ENCODE peak calls at places on chromosomes 7 and 10, in five cellular contexts. D is A549, W is breast epithelium, X is uterus, C is IMR-90. B is an unnamed sample.

GRCh38 chr10:119406888-119407777 is 135.4 kb downstream of the RGS10 start:
- DNase-seq in D (no peak), W (no peak), X (no peak), C (no peak), B (no peak)

GRCh38 chr10:15279236-15279635 is 91.9 kb downstream of the FAM171A1 start:
- DNase-seq in D (no peak), W (no peak), X (no peak), C (no peak), B (no peak)

GRCh38 chr10:12195281-12195602 is 449 bp downstream of the NUDT5 start:
- DNase-seq in D (no peak), W (no peak), X (no peak), C (no peak), B (no peak)

GRCh38 chr10:14688606-14689005 is 86.1 kb downstream of the FAM107B start:
- DNase-seq in D (no peak), W (no peak), X (no peak), C (peak; percentile 89), B (no peak)

GRCh38 chr10:36578306-36578705 is 547.1 kb upstream of the ANKRD30A start:
- DNase-seq in D (no peak), W (no peak), X (no peak), C (peak; percentile 88), B (no peak)

GRCh38 chr7:15848362-15848761 is 161.9 kb upstream of the MEOX2 start:
- DNase-seq in D (no peak), W (no peak), X (no peak), C (no peak), B (no peak)

GRCh38 chr7:83976302-83976701 is 218.3 kb downstream of the SEMA3A start:
- DNase-seq in D (peak; percentile 6), W (no peak), X (no peak), C (peak; percentile 44), B (no peak)

GRCh38 chr10:98030991-98031431 is 590 bp upstream of the CRTAC1 start:
- DNase-seq in D (no peak), W (no peak), X (no peak), C (no peak), B (no peak)

GRCh38 chr10:70885931-70886903 is 2.1 kb downstream of the PCBD1 start:
- DNase-seq in D (no peak), W (no peak), X (no peak), C (no peak), B (no peak)

GRCh38 chr10:35998036-35998435 is 355.9 kb upstream of the FZD8 start:
- DNase-seq in D (no peak), W (no peak), X (no peak), C (no peak), B (no peak)

GRCh38 chr7:84469034-84469433 is 274.4 kb upstream of the SEMA3A start:
- DNase-seq in D (no peak), W (no peak), X (no peak), C (peak; percentile 49), B (no peak)

GRCh38 chr7:29370531-29371314 is 176.1 kb downstream of the CHN2 start:
- DNase-seq in D (no peak), W (no peak), X (no peak), C (no peak), B (no peak)

GRCh38 chr7:5421626-5422323 is 1.9 kb downstream of the TNRC18 start:
- DNase-seq in D (peak; percentile 24), W (no peak), X (peak; percentile 67), C (peak; percentile 82), B (no peak)

GRCh38 chr7:22251284-22251683 is 105.7 kb downstream of the RAPGEF5 start:
- DNase-seq in D (no peak), W (no peak), X (no peak), C (no peak), B (no peak)

GRCh38 chr10:89793649-89794254 is 92.4 kb downstream of the KIF20B start:
- DNase-seq in D (peak; percentile 73), W (no peak), X (no peak), C (peak; percentile 74), B (no peak)

GRCh38 chr10:49633327-49634045 is 19.6 kb downstream of the CHAT start:
- DNase-seq in D (no peak), W (peak; percentile 24), X (no peak), C (no peak), B (no peak)

GRCh38 chr7:33395340-33395739 is 266.0 kb downstream of the BBS9 start:
- DNase-seq in D (no peak), W (no peak), X (no peak), C (peak; percentile 60), B (no peak)

GRCh38 chr7:49778731-49779270 is 5.4 kb downstream of the VWC2 start:
- DNase-seq in D (no peak), W (no peak), X (no peak), C (no peak), B (no peak)
- H3K4me3 ChIP-seq in D (no peak overlapping the region), W (no peak overlapping the region), X (no peak overlapping the region), C (no peak overlapping the region), B (no peak overlapping the region)

GRCh38 chr10:11170993-11171416 is 153.3 kb downstream of the CELF2 start:
- DNase-seq in D (no peak), W (no peak), X (no peak), C (no peak), B (no peak)
- TF ChIP-seq POLR2A in D (no peak), W (no peak), X (no peak), C (no peak), B (no peak)

GRCh38 chr10:124741281-124741921 is 2.8 kb downstream of the FAM53B start:
- DNase-seq in D (peak; percentile 87), W (no peak), X (peak; percentile 91), C (peak; percentile 64), B (no peak)
- H3K4me1 ChIP-seq in D (peaks cover 44% of the 10 kb centered on the region), W (peaks cover 48% of the 10 kb centered on the region), X (peaks cover 35% of the 10 kb centered on the region), C (peaks cover 18% of the 10 kb centered on the region), B (peaks cover 85% of the 10 kb centered on the region)

GRCh38 chr7:130142654-130143333 is 62.4 kb downstream of the TMEM209 start:
- DNase-seq in D (no peak), W (no peak), X (no peak), C (no peak), B (no peak)

GRCh38 chr7:130141858-130142653 is 63.1 kb downstream of the TMEM209 start:
- DNase-seq in D (no peak), W (no peak), X (no peak), C (no peak), B (no peak)

GRCh38 chr7:130140551-130141160 is 64.5 kb downstream of the TMEM209 start:
- DNase-seq in D (no peak), W (no peak), X (no peak), C (no peak), B (no peak)

GRCh38 chr7:130139193-130139950 is 65.8 kb downstream of the TMEM209 start:
- DNase-seq in D (no peak), W (no peak), X (no peak), C (no peak), B (no peak)

GRCh38 chr7:130141161-130141857 is 63.9 kb downstream of the TMEM209 start:
- DNase-seq in D (no peak), W (peak; percentile 78), X (peak; percentile 70), C (peak; percentile 73), B (no peak)
- H3K4me3 ChIP-seq in D (no peak overlapping the region), W (peak overlapping the region; percentile 59), X (peak overlapping the region; percentile 40), C (peak overlapping the region; percentile 27), B (peak overlapping the region; percentile 49)

DNA sequence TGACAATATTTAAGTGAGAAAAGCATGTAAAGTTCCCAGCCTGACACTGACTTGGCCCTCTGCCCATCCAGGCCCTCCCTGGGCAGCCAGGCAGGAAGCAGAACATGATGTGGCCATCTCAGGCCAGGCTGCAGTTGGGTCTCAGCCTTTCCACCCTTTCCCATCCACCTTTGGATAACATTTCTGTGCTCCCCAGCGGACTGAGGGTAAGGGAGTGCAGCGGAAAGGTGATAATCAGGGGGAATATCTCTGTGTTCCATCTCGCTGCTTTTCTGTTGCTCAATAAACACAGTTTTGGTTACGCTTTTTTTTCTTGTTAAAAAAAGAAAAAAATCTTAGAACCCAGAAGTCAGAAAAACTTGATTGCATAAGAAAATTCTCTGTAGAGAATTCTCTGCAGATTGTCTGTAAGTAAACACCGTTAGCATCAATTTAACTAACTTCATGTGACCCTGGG is 37.2 kb upstream of the TARP start:
- DNase-seq in D (no peak), W (no peak), X (peak; percentile 43), C (no peak), B (no peak)
- TF ChIP-seq POLR2A in D (no peak), W (no peak), X (no peak), C (no peak), B (no peak)

DNA sequence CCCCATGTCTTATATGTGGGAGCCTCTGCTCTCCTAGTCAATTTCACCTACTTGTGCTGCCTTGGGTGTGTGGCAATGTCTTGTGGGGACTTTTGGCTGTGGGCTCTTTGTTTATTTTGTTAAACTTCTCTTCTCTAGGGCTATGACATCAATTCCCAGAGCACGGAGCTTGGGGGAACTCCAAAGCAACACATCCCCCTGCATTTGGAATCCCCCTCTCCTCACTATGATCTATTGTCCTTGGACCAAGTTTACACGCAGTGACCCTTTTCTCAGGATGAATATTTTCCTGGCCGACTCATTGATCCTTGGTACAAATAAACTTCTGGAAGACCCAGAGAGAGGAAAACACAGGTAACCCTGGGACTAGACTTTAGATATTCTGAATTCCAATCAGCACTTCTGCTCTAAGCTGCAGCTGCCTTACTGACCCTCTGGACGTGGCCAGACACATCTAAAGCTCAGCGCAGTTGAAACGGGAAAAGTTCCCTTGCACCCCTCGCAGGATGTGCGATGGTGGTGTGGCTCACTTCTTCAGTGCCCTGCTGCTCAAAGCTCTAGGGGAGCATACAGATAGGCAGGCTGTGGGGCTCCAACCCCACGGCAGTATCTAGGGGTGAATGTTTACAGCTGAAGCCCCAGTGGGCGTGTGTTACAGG is 110.8 kb downstream of the TMEM178B start:
- DNase-seq in D (no peak), W (no peak), X (no peak), C (no peak), B (peak; percentile 56)
- H3K4me1 ChIP-seq in D (no peaks in the 10 kb centered on the region), W (no peaks in the 10 kb centered on the region), X (no peaks in the 10 kb centered on the region), C (peaks cover 2% of the 10 kb centered on the region), B (no peaks in the 10 kb centered on the region)

GRCh38 chr7:46752881-46753366 is 829.0 kb downstream of the TNS3 start:
- DNase-seq in D (peak; percentile 34), W (no peak), X (peak; percentile 28), C (peak; percentile 77), B (no peak)
- H3K4me3 ChIP-seq in D (no peak overlapping the region), W (no peak overlapping the region), X (no peak overlapping the region), C (no peak overlapping the region), B (no peak overlapping the region)

B was measured in vagina.